ENCODE peak calls at places on chromosome 22, in four cellular contexts. G, M, X and L are unnamed samples.

GRCh38 chr22:19571995-19572394 is 47.8 kb upstream of the CLDN5 start:
- DNase-seq in X (no peak), G (no peak), M (peak), L (no peak)

GRCh38 chr22:29231971-29232959 is 26.6 kb downstream of the EMID1 start:
- DNase-seq in X (peak), M (no peak), G (no peak), L (no peak)

GRCh38 chr22:26689553-26690301 is 32.3 kb downstream of the MIAT start:
- DNase-seq in G (no peak), M (no peak), X (no peak), L (no peak)

GRCh38 chr22:24559471-24559870 is 3.7 kb downstream of the SNRPD3 start:
- DNase-seq in M (no peak), G (no peak), X (no peak), L (no peak)

GRCh38 chr22:46018859-46019258 is 41.9 kb upstream of the WNT7B start:
- DNase-seq in X (no peak), M (no peak), G (no peak), L (no peak)

GRCh38 chr22:43654271-43654670 is 157.8 kb downstream of the EFCAB6 start:
- DNase-seq in G (no peak), X (no peak), M (no peak), L (no peak)

GRCh38 chr22:49347376-49347775 is 480.3 kb downstream of the BRD1 start:
- DNase-seq in G (no peak), X (no peak), M (no peak), L (no peak)

GRCh38 chr22:45867118-45867905 is 109.7 kb downstream of the WNT7B start:
- DNase-seq in M (no peak), X (peak), G (no peak), L (no peak)

GRCh38 chr22:22386602-22387385 is 121.7 kb downstream of the ZNF280B start:
- DNase-seq in X (no peak), M (no peak), G (no peak), L (no peak)

GRCh38 chr22:28799125-28799833 is 1.1 kb downstream of the XBP1 start:
- DNase-seq in G (no peak), X (peak), M (peak), L (peak)

GRCh38 chr22:31329029-31329428 is 17.1 kb downstream of the PATZ1 start:
- DNase-seq in G (no peak), X (no peak), M (no peak), L (no peak)

GRCh38 chr22:18984564-18984963 is 48.5 kb upstream of the PRODH start:
- DNase-seq in X (no peak), G (no peak), M (no peak), L (no peak)

GRCh38 chr22:17563936-17564391 is 666 bp downstream of the SLC25A18 start:
- DNase-seq in M (peak), X (peak), G (no peak), L (no peak)

GRCh38 chr22:24106385-24107381 is 74.6 kb upstream of the SUSD2 start:
- DNase-seq in X (peak), M (peak), G (no peak), L (no peak)

GRCh38 chr22:49686495-49687219 is 141.0 kb downstream of the BRD1 start:
- DNase-seq in X (no peak), M (no peak), G (no peak), L (no peak)

GRCh38 chr22:35617137-35617755 is at the start of gene MB:
- DNase-seq in M (no peak), X (no peak), G (no peak), L (no peak)

GRCh38 chr22:28788601-28789000 is 11.8 kb downstream of the XBP1 start:
- DNase-seq in G (no peak), X (no peak), M (no peak), L (no peak)

GRCh38 chr22:29359469-29359868 is 28.9 kb downstream of the AP1B1 start:
- DNase-seq in G (peak), M (peak), X (peak), L (peak)

GRCh38 chr22:37442537-37442936 is 15.3 kb upstream of the ELFN2 start:
- DNase-seq in X (peak), M (peak), G (no peak), L (peak)